ENCODE peak calls at places on chromosomes 3 and 15, in nine cellular contexts. R, S, Z, E, K, N, G, J and V are unnamed samples.

GRCh38 chr15:99651023-99651807 is 82.0 kb downstream of the LYSMD4 start:
- DNase-seq in N (peak; percentile 11), E (no peak), G (no peak), R (peak; percentile 76), K (no peak), S (no peak), J (no peak), Z (no peak), V (no peak)

GRCh38 chr3:79976466-79976865 is 208.7 kb upstream of the ROBO1 start:
- DNase-seq in Z (no peak), E (no peak), G (no peak), N (no peak), K (no peak), R (no peak), J (no peak), S (no peak), V (no peak)

GRCh38 chr15:27855137-27855536 is 244.0 kb downstream of the OCA2 start:
- DNase-seq in E (no peak), G (no peak), S (no peak), R (no peak), J (no peak), N (no peak), Z (no peak), K (no peak), V (no peak)

GRCh38 chr3:156148946-156149348 is 28.6 kb downstream of the KCNAB1 start:
- DNase-seq in J (no peak), E (no peak), N (peak; percentile 73), K (no peak), G (no peak), R (no peak), S (peak; percentile 34), Z (no peak), V (no peak)

GRCh38 chr15:79329186-79329611 is 18.3 kb downstream of the TMED3 start:
- DNase-seq in J (no peak), K (no peak), R (peak; percentile 67), E (no peak), S (no peak), Z (no peak), G (no peak), N (peak; percentile 81), V (no peak)

GRCh38 chr3:29186131-29186599 is 94.7 kb upstream of the RBMS3 start:
- DNase-seq in G (no peak), Z (no peak), R (peak; percentile 87), S (no peak), E (no peak), J (no peak), N (peak; percentile 89), K (no peak), V (no peak)

GRCh38 chr3:38173834-38174418 is 8.6 kb downstream of the OXSR1 start:
- DNase-seq in Z (no peak), J (no peak), K (no peak), G (no peak), N (no peak), S (no peak), R (no peak), E (no peak), V (no peak)

GRCh38 chr3:42507252-42507651 is 4.8 kb downstream of the VIPR1 start:
- DNase-seq in J (no peak), Z (no peak), R (peak; percentile 13), K (no peak), G (peak; percentile 11), N (no peak), E (peak; percentile 79), S (no peak), V (no peak)

GRCh38 chr3:44098666-44099065 is 143.0 kb upstream of the TOPAZ1 start:
- DNase-seq in S (no peak), G (no peak), J (no peak), R (no peak), K (no peak), N (no peak), E (no peak), Z (no peak), V (no peak)

GRCh38 chr3:72483554-72484104 is 364.6 kb downstream of the SHQ1 start:
- DNase-seq in Z (no peak), N (no peak), K (no peak), E (no peak), G (no peak), S (no peak), R (no peak), J (no peak), V (no peak)

GRCh38 chr3:124676236-124676635 is 54.0 kb upstream of the UMPS start:
- DNase-seq in J (no peak), E (no peak), G (no peak), Z (no peak), N (peak; percentile 81), S (no peak), K (no peak), R (no peak), V (no peak)

GRCh38 chr15:94503293-94503692 is 271.9 kb downstream of the MCTP2 start:
- DNase-seq in R (no peak), K (no peak), N (no peak), G (no peak), J (no peak), S (no peak), Z (no peak), E (no peak), V (no peak)

GRCh38 chr3:42814246-42814645 is 5.0 kb downstream of the ACKR2 start:
- DNase-seq in E (no peak), J (no peak), G (no peak), R (no peak), Z (no peak), N (no peak), S (no peak), K (no peak), V (no peak)

GRCh38 chr3:85360742-85361387 is 402.1 kb downstream of the CADM2 start:
- DNase-seq in R (peak; percentile 45), Z (no peak), E (peak; percentile 37), G (no peak), S (no peak), K (peak; percentile 26), N (peak; percentile 11), J (no peak), V (no peak)

GRCh38 chr3:73827204-73827603 is 202.5 kb upstream of the PDZRN3 start:
- DNase-seq in K (no peak), N (no peak), R (no peak), E (no peak), Z (no peak), J (no peak), S (peak; percentile 46), G (no peak), V (no peak)

GRCh38 chr3:133491481-133492059 is 81.9 kb upstream of the CDV3 start:
- DNase-seq in Z (no peak), J (no peak), K (no peak), S (no peak), R (no peak), G (no peak), E (no peak), N (no peak), V (no peak)

GRCh38 chr15:55056500-55056899 is 140.2 kb downstream of the RSL24D1 start:
- DNase-seq in R (no peak), J (no peak), N (no peak), S (no peak), G (no peak), K (no peak), E (no peak), Z (no peak), V (no peak)

GRCh38 chr15:100733088-100733487 is 130.7 kb downstream of the ASB7 start:
- DNase-seq in J (peak; percentile 60), N (peak; percentile 60), G (peak; percentile 84), Z (no peak), E (no peak), S (no peak), K (no peak), R (peak; percentile 39), V (no peak)

GRCh38 chr3:87390318-87390717 is 113.9 kb upstream of the POU1F1 start:
- DNase-seq in J (no peak), G (no peak), E (no peak), S (no peak), Z (no peak), R (no peak), K (no peak), N (no peak), V (no peak)

GRCh38 chr15:67137319-67137718 is 71.9 kb downstream of the SMAD3 start:
- DNase-seq in G (no peak), S (no peak), K (no peak), J (no peak), R (no peak), E (no peak), N (no peak), Z (no peak), V (no peak)
- H3K27ac ChIP-seq in G (peak overlapping the region; percentile 44), S (peak overlapping the region; percentile 45), K (no peak overlapping the region), J (peak overlapping the region; percentile 54), R (no peak overlapping the region), E (no peak overlapping the region), N (no peak overlapping the region), Z (no peak overlapping the region), V (peak overlapping the region; percentile 54)

GRCh38 chr3:64444619-64445317 is 219.5 kb upstream of the PRICKLE2 start:
- DNase-seq in S (no peak), J (no peak), K (peak; percentile 20), N (no peak), Z (peak; percentile 72), G (no peak), E (no peak), R (no peak), V (no peak)

GRCh38 chr3:64440498-64440897 is 215.2 kb upstream of the PRICKLE2 start:
- DNase-seq in K (no peak), S (peak; percentile 32), Z (no peak), J (no peak), R (peak; percentile 87), N (peak; percentile 92), G (no peak), E (peak; percentile 70), V (no peak)

GRCh38 chr3:64441861-64442260 is 216.6 kb upstream of the PRICKLE2 start:
- DNase-seq in E (peak; percentile 69), K (no peak), J (no peak), Z (no peak), G (no peak), N (no peak), S (no peak), R (no peak), V (no peak)

GRCh38 chr3:64445318-64446300 is 220.3 kb upstream of the PRICKLE2 start:
- DNase-seq in Z (peak; percentile 88), R (no peak), J (no peak), E (peak; percentile 60), G (peak; percentile 60), K (peak; percentile 37), N (peak; percentile 67), S (no peak), V (no peak)

GRCh38 chr3:64443553-64444331 is 218.5 kb upstream of the PRICKLE2 start:
- DNase-seq in K (no peak), N (peak; percentile 85), Z (no peak), R (no peak), G (peak; percentile 78), E (no peak), S (no peak), J (no peak), V (no peak)
- H3K4me3 ChIP-seq in K (no peak overlapping the region), N (no peak overlapping the region), Z (peak overlapping the region; percentile 58), R (no peak overlapping the region), G (peak overlapping the region; percentile 58), E (peak overlapping the region; percentile 59), S (no peak overlapping the region), J (no peak overlapping the region), V (no peak overlapping the region)

GRCh38 chr15:40100947-40101905 is 7.5 kb downstream of the BMF start:
- DNase-seq in N (no peak), J (no peak), R (no peak), G (no peak), S (no peak), Z (no peak), E (no peak), K (no peak), V (no peak)
- H3K4me1 ChIP-seq in N (peaks cover 77% of the 10 kb centered on the region), J (no peaks in the 10 kb centered on the region), R (peaks cover 32% of the 10 kb centered on the region), G (peaks cover 100% of the 10 kb centered on the region), S (peaks cover 74% of the 10 kb centered on the region), Z (peaks cover 83% of the 10 kb centered on the region), E (peaks cover 100% of the 10 kb centered on the region), K (peaks cover 54% of the 10 kb centered on the region), V (peaks cover 33% of the 10 kb centered on the region)

GRCh38 chr3:60935709-60936108 is 315.5 kb downstream of the FHIT start:
- DNase-seq in S (no peak), G (no peak), E (no peak), R (peak; percentile 82), J (no peak), Z (no peak), K (no peak), N (peak; percentile 19), V (no peak)
- H3K27ac ChIP-seq in S (no peak overlapping the region), G (no peak overlapping the region), E (no peak overlapping the region), R (peak overlapping the region; percentile 41), J (no peak overlapping the region), Z (no peak overlapping the region), K (no peak overlapping the region), N (no peak overlapping the region), V (no peak overlapping the region)